ENCODE peak calls at places on chromosome 14, in eight cellular contexts. H, M, R, P, A, T, Y and D are unnamed samples.

GRCh38 chr14:37051153-37051552 is 121.3 kb downstream of the SLC25A21 start:
- DNase-seq in M (no peak), P (no peak), H (no peak), T (no peak), A (no peak), Y (no peak), R (no peak), D (peak)

GRCh38 chr14:78968249-78968648 is 798.1 kb downstream of the NRXN3 start:
- DNase-seq in A (no peak), R (no peak), P (no peak), H (no peak), Y (no peak), M (no peak), T (no peak), D (no peak)

GRCh38 chr14:31420013-31420318 is 384 bp downstream of the HEATR5A start:
- DNase-seq in M (peak), R (peak), A (no peak), P (no peak), T (no peak), H (peak), Y (no peak), D (no peak)

GRCh38 chr14:73461478-73462077 is 3.2 kb upstream of the NUMB start:
- DNase-seq in M (no peak), T (no peak), A (no peak), Y (no peak), H (no peak), P (no peak), R (no peak), D (no peak)

GRCh38 chr14:23121401-23121800 is 2.3 kb upstream of the CEBPE start:
- DNase-seq in Y (no peak), P (peak), T (no peak), M (peak), H (peak), A (no peak), R (peak), D (peak)

GRCh38 chr14:80213602-80214001 is 2.3 kb upstream of the DIO2 start:
- DNase-seq in T (no peak), A (no peak), H (no peak), M (no peak), R (peak), Y (no peak), P (peak), D (peak)

GRCh38 chr14:65425885-65426284 is 13.4 kb downstream of the FUT8 start:
- DNase-seq in T (no peak), A (no peak), P (no peak), H (no peak), Y (no peak), M (no peak), R (no peak), D (no peak)

GRCh38 chr14:103541944-103542544 is 13.0 kb downstream of the TRMT61A start:
- DNase-seq in M (no peak), T (no peak), R (no peak), Y (no peak), H (no peak), A (no peak), P (no peak), D (no peak)

GRCh38 chr14:23160924-23161522 is 22.4 kb downstream of the SLC7A8 start:
- DNase-seq in H (no peak), R (peak), A (no peak), T (no peak), P (peak), M (no peak), Y (no peak), D (peak)

GRCh38 chr14:31336646-31337045 is 83.7 kb downstream of the HEATR5A start:
- DNase-seq in Y (no peak), M (no peak), P (peak), R (no peak), A (no peak), T (no peak), H (no peak), D (peak)

GRCh38 chr14:72605096-72605920 is 288.6 kb downstream of the DPF3 start:
- DNase-seq in R (no peak), M (no peak), H (peak), T (no peak), A (no peak), Y (no peak), P (no peak), D (no peak)

GRCh38 chr14:97634786-97635185 is 837.6 kb downstream of the VRK1 start:
- DNase-seq in Y (no peak), P (no peak), M (no peak), H (peak), T (no peak), R (no peak), A (peak), D (no peak)

GRCh38 chr14:94485944-94486841 is 10.2 kb upstream of the SERPINA9 start:
- DNase-seq in Y (no peak), H (peak), R (peak), T (peak), A (peak), P (peak), M (peak), D (peak)

GRCh38 chr14:69696633-69697557 is 70.0 kb upstream of the SRSF5 start:
- DNase-seq in T (no peak), P (peak), H (peak), M (no peak), R (no peak), Y (no peak), A (no peak), D (no peak)

GRCh38 chr14:37036669-37037341 is 135.6 kb downstream of the SLC25A21 start:
- DNase-seq in A (no peak), Y (no peak), H (no peak), T (no peak), M (no peak), R (no peak), P (no peak), D (peak)

GRCh38 chr14:103056322-103057027 is 874 bp downstream of the CDC42BPB start:
- DNase-seq in T (no peak), P (peak), Y (no peak), M (no peak), R (peak), H (no peak), A (no peak), D (peak)

GRCh38 chr14:74578479-74578878 is 33.6 kb downstream of the LTBP2 start:
- DNase-seq in T (no peak), A (no peak), Y (no peak), H (no peak), M (no peak), R (no peak), P (no peak), D (no peak)

GRCh38 chr14:100241279-100241678 is 2.3 kb downstream of the YY1 start:
- DNase-seq in R (no peak), H (no peak), A (no peak), T (no peak), Y (no peak), P (no peak), M (no peak), D (no peak)

GRCh38 chr14:91417983-91418386 is 365 bp upstream of the CCDC88C start:
- DNase-seq in P (no peak), T (no peak), H (peak), M (no peak), A (peak), Y (no peak), R (peak), D (peak)

GRCh38 chr14:26855051-26855753 is 257.4 kb upstream of the NOVA1 start:
- DNase-seq in T (no peak), R (no peak), A (no peak), Y (no peak), M (no peak), H (no peak), P (peak), D (peak)

GRCh38 chr14:103928011-103928890 is at the start of gene TDRD9:
- DNase-seq in P (no peak), T (no peak), M (no peak), H (no peak), Y (no peak), A (no peak), R (no peak), D (no peak)

GRCh38 chr14:75165586-75166391 is 10.6 kb downstream of the TMED10 start:
- DNase-seq in T (peak), H (no peak), P (peak), R (no peak), A (no peak), Y (no peak), M (no peak), D (no peak)

GRCh38 chr14:101072945-101073597 is 169.5 kb upstream of the RTL1 start:
- DNase-seq in T (no peak), R (peak), H (peak), A (no peak), P (peak), Y (peak), M (peak), D (peak)

GRCh38 chr14:57937681-57938080 is 71.8 kb upstream of the SLC35F4 start:
- DNase-seq in A (no peak), M (no peak), T (no peak), Y (no peak), R (no peak), P (no peak), H (no peak), D (no peak)